ENCODE peak calls at places on chromosomes 1 and 21, in four cellular contexts. C is GM12891, J is K562, L is GM12878. S is an unnamed sample.

GRCh38 chr1:205532996-205533728 is 28.7 kb downstream of the CDK18 start:
- DNase-seq in L (no peak), C (no peak), J (no peak), S (no peak)

GRCh38 chr1:2526824-2527552 is 592 bp upstream of the PANK4 start:
- DNase-seq in C (no peak), J (peak), L (peak), S (no peak)

GRCh38 chr1:19825298-19825697 is 10.2 kb upstream of the RNF186 start:
- DNase-seq in C (no peak), J (no peak), L (no peak), S (no peak)

GRCh38 chr1:89347296-89347695 is 16.6 kb upstream of the GBP6 start:
- DNase-seq in L (no peak), C (no peak), J (no peak), S (no peak)

GRCh38 chr1:41721039-41721438 is 197.7 kb downstream of the HIVEP3 start:
- DNase-seq in C (no peak), L (no peak), J (no peak), S (no peak)

GRCh38 chr1:184633785-184634184 is 120.9 kb downstream of the EDEM3 start:
- DNase-seq in C (no peak), J (no peak), L (no peak), S (no peak)

GRCh38 chr1:227780101-227781044 is 35.1 kb upstream of the PRSS38 start:
- DNase-seq in C (no peak), J (no peak), L (no peak), S (no peak)

GRCh38 chr1:197178998-197179397 is 32.5 kb upstream of the ASPM start:
- DNase-seq in C (no peak), L (no peak), J (peak), S (no peak)

GRCh38 chr21:39556176-39556575 is 56.6 kb upstream of the B3GALT5 start:
- DNase-seq in L (no peak), J (no peak), C (no peak), S (no peak)

GRCh38 chr1:176102243-176102642 is 104.8 kb downstream of the COP1 start:
- DNase-seq in J (no peak), C (no peak), L (no peak), S (no peak)

GRCh38 chr1:36703526-36704208 is 221.0 kb upstream of the CSF3R start:
- DNase-seq in J (peak), C (peak), L (peak), S (peak)

GRCh38 chr1:45266151-45266801 is 59.9 kb upstream of the ZSWIM5 start:
- DNase-seq in L (no peak), J (peak), C (no peak), S (no peak)

GRCh38 chr1:4734219-4734618 is 79.8 kb downstream of the AJAP1 start:
- DNase-seq in C (no peak), J (no peak), L (no peak), S (no peak)

GRCh38 chr1:1058921-1059493 is 15.1 kb downstream of the RNF223 start:
- DNase-seq in L (no peak), C (no peak), J (peak), S (no peak)

GRCh38 chr1:206582537-206583460 is 29.5 kb downstream of the EIF2D start:
- DNase-seq in C (no peak), J (no peak), L (no peak), S (no peak)
- TF ChIP-seq SPI1 in C (no peak), J (no peak), L (no peak), S (no peak)

DNA sequence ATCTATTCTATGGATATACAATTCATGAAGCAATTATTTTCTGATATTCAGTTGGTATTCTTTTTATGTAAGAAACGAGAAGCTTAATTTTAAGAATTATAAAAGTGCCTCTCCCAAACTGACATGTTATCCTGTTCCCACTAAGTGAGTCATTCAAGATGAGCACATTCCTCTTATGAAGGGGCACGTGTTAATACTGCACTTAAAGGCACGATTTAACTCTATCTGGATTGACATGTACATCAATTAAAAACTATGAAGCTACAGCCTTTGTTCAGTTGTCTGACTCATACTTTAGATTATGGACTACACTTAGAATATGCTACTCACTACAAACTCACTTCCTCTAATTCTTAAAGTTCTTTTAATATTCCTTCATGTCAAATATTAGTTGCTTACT is 111.6 kb downstream of the CYYR1 start:
- DNase-seq in J (no peak), C (no peak), L (no peak), S (no peak)
- TF ChIP-seq SPI1 in J (no peak), C (no peak), L (no peak), S (no peak)

GRCh38 chr1:245893025-245893424 is 614.1 kb downstream of the SMYD3 start:
- DNase-seq in C (no peak), L (no peak), J (no peak), S (no peak)

DNA sequence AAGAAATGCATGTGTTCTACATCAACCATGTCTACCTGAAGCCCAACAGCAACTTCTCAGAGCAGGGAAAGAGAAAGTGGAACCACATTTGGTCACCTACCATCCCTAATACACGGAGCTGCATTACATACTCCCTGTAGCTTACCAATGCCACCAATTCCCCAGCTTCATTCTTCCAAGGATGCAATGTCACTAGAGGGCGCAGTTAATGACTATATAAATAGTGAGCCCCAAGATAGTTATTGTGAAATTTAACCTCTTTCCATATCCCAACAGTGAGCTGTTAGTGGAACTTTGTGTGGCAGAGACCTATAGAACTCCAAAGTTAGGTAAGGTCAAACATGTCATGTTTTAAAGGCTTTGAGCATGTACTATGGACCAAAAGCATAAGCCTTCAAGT is 618.3 kb downstream of the SMYD3 start:
- DNase-seq in C (no peak), J (peak), L (peak), S (peak)
- TF ChIP-seq SPI1 in C (no peak), J (no peak), L (no peak), S (no peak)

GRCh38 chr1:150466964-150467363 is 20.3 kb upstream of the TARS2 start:
- DNase-seq in J (no peak), C (no peak), L (no peak), S (no peak)

GRCh38 chr1:150464422-150464826 is 22.8 kb upstream of the TARS2 start:
- DNase-seq in C (peak), J (peak), L (no peak), S (peak)

GRCh38 chr1:150473659-150474058 is 13.6 kb upstream of the TARS2 start:
- DNase-seq in L (no peak), C (no peak), J (no peak), S (no peak)

GRCh38 chr1:150472606-150473200 is 14.5 kb upstream of the TARS2 start:
- DNase-seq in L (no peak), C (no peak), J (no peak), S (no peak)

GRCh38 chr1:150469291-150469690 is 17.9 kb upstream of the TARS2 start:
- DNase-seq in J (no peak), L (no peak), C (no peak), S (no peak)
- TF ChIP-seq SPI1 in J (no peak), L (no peak), C (no peak), S (no peak)

GRCh38 chr1:101162736-101163405 is 73.9 kb upstream of the S1PR1 start:
- DNase-seq in C (no peak), L (no peak), J (no peak), S (no peak)
- TF ChIP-seq SPI1 in C (no peak), L (no peak), J (no peak), S (no peak)

DNA sequence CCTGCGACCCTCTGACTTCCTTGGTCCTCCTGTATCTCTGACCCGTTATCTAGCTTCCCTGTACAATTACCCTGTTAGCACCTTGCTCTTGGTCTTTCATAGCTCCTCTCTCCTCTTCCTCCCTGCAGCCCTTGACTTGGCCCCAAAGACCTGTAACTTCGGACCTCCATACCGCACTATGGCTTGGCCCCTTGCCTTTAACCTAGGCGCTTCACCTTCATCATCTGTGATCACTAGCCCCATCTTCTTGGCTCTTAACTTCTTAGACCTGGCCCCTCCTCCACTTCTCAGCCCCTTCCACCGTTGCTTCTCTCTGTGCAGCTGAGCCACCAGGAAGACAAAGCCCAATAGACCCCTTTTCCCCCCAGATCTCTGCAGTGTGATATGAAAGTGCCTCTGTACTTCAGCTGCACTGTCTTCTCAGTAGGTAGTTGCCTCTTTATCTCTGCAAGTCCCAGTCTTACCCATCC is 733 bp downstream of the ZNF691 start:
- DNase-seq in L (no peak), C (no peak), J (no peak), S (no peak)
- TF ChIP-seq SPI1 in L (no peak), C (no peak), J (no peak), S (no peak)

GRCh38 chr1:224705578-224705977 is 89.5 kb downstream of the CNIH3 start:
- DNase-seq in C (no peak), L (no peak), J (no peak), S (no peak)

GRCh38 chr1:224707849-224708725 is 92.0 kb downstream of the CNIH3 start:
- DNase-seq in J (peak), C (no peak), L (no peak), S (no peak)

GRCh38 chr1:224704409-224704735 is 88.3 kb downstream of the CNIH3 start:
- DNase-seq in C (no peak), J (no peak), L (no peak), S (no peak)

DNA sequence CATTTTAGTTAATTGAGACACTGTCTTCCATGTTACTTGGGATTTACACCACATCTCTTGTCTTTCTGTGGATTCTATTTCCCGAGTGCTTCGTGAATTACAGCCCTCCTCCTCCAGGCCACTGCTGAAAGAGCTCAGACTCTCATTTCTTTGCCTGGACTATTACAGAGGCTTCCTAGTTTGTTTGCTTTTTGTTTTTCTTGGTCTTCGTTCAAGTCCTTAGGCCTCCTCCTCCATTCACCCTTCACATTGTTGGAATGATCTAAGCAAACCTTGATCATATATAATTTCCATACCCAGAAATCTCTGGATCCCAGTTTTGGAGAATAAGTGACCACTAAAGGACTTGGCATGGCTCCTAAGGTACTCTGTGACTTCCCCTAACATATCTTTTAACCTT is 94.1 kb downstream of the CNIH3 start:
- DNase-seq in J (no peak), L (no peak), C (no peak), S (no peak)
- TF ChIP-seq SPI1 in J (no peak), L (no peak), C (no peak), S (no peak)